ENCODE peak calls at places on chromosomes 16 and 17, in four cellular contexts. P, A, D and K are unnamed samples.

GRCh38 chr17:41168121-41168520 is at the start of gene KRTAP4-3:
- DNase-seq in P (no peak), A (no peak), D (no peak), K (no peak)

GRCh38 chr16:79334127-79334526 is 266.4 kb downstream of the MAF start:
- DNase-seq in P (no peak), A (no peak), D (no peak), K (no peak)

GRCh38 chr17:17326275-17326875 is 23.2 kb downstream of the NT5M start:
- DNase-seq in P (peak), A (no peak), D (no peak), K (no peak)

GRCh38 chr17:76515291-76515949 is 14.2 kb upstream of the RHBDF2 start:
- DNase-seq in P (peak), A (peak), D (no peak), K (no peak)

GRCh38 chr16:67673712-67674580 is 7.3 kb downstream of the C16orf86 start:
- DNase-seq in P (no peak), A (peak), D (peak), K (no peak)

GRCh38 chr16:24701521-24701951 is 27.9 kb upstream of the TNRC6A start:
- DNase-seq in P (no peak), A (no peak), D (no peak), K (no peak)

GRCh38 chr17:63601439-63602371 is 1.0 kb downstream of the TACO1 start:
- DNase-seq in P (no peak), A (no peak), D (peak), K (no peak)

GRCh38 chr16:89923640-89924297 is 627 bp downstream of the TUBB3 start:
- DNase-seq in P (peak), A (no peak), D (no peak), K (peak)

GRCh38 chr17:6548578-6549330 is 7.6 kb downstream of the PITPNM3 start:
- DNase-seq in P (no peak), A (no peak), D (no peak), K (no peak)

GRCh38 chr16:49281481-49281842 is at the start of gene CBLN1:
- DNase-seq in P (no peak), A (no peak), D (no peak), K (no peak)

GRCh38 chr16:66977341-66978113 is 10.9 kb upstream of the CES4A start:
- DNase-seq in P (peak), A (peak), D (peak), K (peak)

GRCh38 chr17:76506408-76507328 is 5.4 kb upstream of the RHBDF2 start:
- DNase-seq in P (peak), A (peak), D (peak), K (no peak)

GRCh38 chr16:11411059-11411550 is 65.8 kb downstream of the RMI2 start:
- DNase-seq in P (no peak), A (no peak), D (no peak), K (no peak)

GRCh38 chr17:59804910-59805381 is 87.8 kb downstream of the TUBD1 start:
- DNase-seq in P (no peak), A (no peak), D (no peak), K (no peak)

GRCh38 chr16:50692999-50693781 is at the start of gene NOD2:
- DNase-seq in P (no peak), A (no peak), D (no peak), K (no peak)

GRCh38 chr17:60163108-60163784 is 13.5 kb downstream of the CA4 start:
- DNase-seq in P (no peak), A (no peak), D (no peak), K (no peak)

GRCh38 chr17:48995871-48996695 is 1.1 kb upstream of the IGF2BP1 start:
- DNase-seq in P (no peak), A (no peak), D (no peak), K (no peak)

GRCh38 chr17:5219536-5219935 is 15.1 kb downstream of the SCIMP start:
- DNase-seq in P (no peak), A (no peak), D (peak), K (no peak)

GRCh38 chr17:40319651-40320550 is 10.9 kb downstream of the RARA start:
- DNase-seq in P (peak), A (no peak), D (peak), K (peak)

GRCh38 chr16:2838928-2839327 is 8.8 kb downstream of the ZG16B start:
- DNase-seq in P (no peak), A (no peak), D (peak), K (peak)

GRCh38 chr17:76678330-76678729 is 32.4 kb downstream of the MXRA7 start:
- DNase-seq in P (no peak), A (no peak), D (no peak), K (no peak)

GRCh38 chr16:55051571-55051970 is 120.9 kb downstream of the IRX5 start:
- DNase-seq in P (no peak), A (no peak), D (no peak), K (no peak)

GRCh38 chr17:70629902-70630301 is 460.6 kb downstream of the KCNJ2 start:
- DNase-seq in P (no peak), A (no peak), D (no peak), K (no peak)

GRCh38 chr17:28949185-28950016 is 1.9 kb downstream of the PHF12 start:
- DNase-seq in P (peak), A (peak), D (peak), K (no peak)

GRCh38 chr16:47311738-47312505 is 148.9 kb downstream of the ITFG1 start:
- DNase-seq in P (no peak), A (no peak), D (no peak), K (no peak)

GRCh38 chr16:67372664-67373063 is 20.6 kb downstream of the TPPP3 start:
- DNase-seq in P (no peak), A (peak), D (no peak), K (no peak)

GRCh38 chr17:81018044-81018802 is 16.7 kb upstream of the BAIAP2 start:
- DNase-seq in P (no peak), A (no peak), D (peak), K (no peak)

GRCh38 chr17:4596636-4597380 is 12.5 kb downstream of the SMTNL2 start:
- DNase-seq in P (no peak), A (no peak), D (no peak), K (no peak)

GRCh38 chr17:81403040-81403467 is 7.8 kb downstream of the BAHCC1 start:
- DNase-seq in P (no peak), A (no peak), D (no peak), K (no peak)

GRCh38 chr16:68065716-68066305 is 19.4 kb upstream of the NFATC3 start:
- DNase-seq in P (peak), A (no peak), D (no peak), K (no peak)

GRCh38 chr17:46191332-46192210 is 1.7 kb downstream of the KANSL1 start:
- DNase-seq in P (no peak), A (peak), D (no peak), K (no peak)

GRCh38 chr16:8080817-8081216 is 509.5 kb downstream of the TMEM114 start:
- DNase-seq in P (no peak), A (no peak), D (no peak), K (no peak)

GRCh38 chr17:19316756-19317358 is 45.7 kb downstream of the B9D1 start:
- DNase-seq in P (no peak), A (no peak), D (peak), K (no peak)

GRCh38 chr17:61981323-61981722 is 53.5 kb upstream of the INTS2 start:
- DNase-seq in P (no peak), A (no peak), D (no peak), K (no peak)

GRCh38 chr17:64323774-64324173 is 60.7 kb upstream of the TEX2 start:
- DNase-seq in P (no peak), A (no peak), D (no peak), K (no peak)

GRCh38 chr16:4626396-4626795 is 1.8 kb downstream of the MGRN1 start:
- DNase-seq in P (no peak), A (no peak), D (no peak), K (no peak)

GRCh38 chr16:4625617-4626159 is 1.1 kb downstream of the MGRN1 start:
- DNase-seq in P (no peak), A (no peak), D (no peak), K (no peak)

GRCh38 chr16:4623593-4623992 is 1.0 kb upstream of the MGRN1 start:
- DNase-seq in P (no peak), A (no peak), D (no peak), K (no peak)

GRCh38 chr16:4624015-4624826 is at the start of gene MGRN1:
- DNase-seq in P (peak), A (peak), D (peak), K (peak)

GRCh38 chr16:4624827-4625616 is 396 bp downstream of the MGRN1 start:
- DNase-seq in P (peak), A (peak), D (peak), K (no peak)
- TF ChIP-seq CTCF in P (no peak), A (no peak), D (no peak), K (no peak)

DNA sequence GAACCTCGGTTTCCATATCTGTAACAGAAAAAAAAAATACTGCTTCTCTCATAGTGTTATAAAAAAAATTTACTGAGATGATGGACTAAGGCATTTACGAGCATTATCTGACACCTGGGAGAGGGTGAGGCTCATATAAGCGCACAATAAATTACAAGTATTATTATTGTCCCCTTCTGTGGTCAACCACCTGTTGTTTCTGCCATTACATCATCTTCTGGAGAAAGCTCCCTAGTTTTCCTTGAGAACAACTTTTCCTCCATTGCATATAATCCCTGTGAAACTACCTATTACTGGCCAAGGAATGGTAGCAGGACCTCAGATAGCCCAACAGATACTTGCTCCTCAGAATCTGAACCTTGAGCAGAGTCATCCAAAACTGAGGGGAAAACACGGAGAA is 11.7 kb upstream of the GGA2 start:
- DNase-seq in P (no peak), A (no peak), D (no peak), K (no peak)
- H3K27ac ChIP-seq in P (no peak), A (no peak), D (no peak), K (no peak)

GRCh38 chr17:50421308-50422031 is 4.5 kb upstream of the ACSF2 start:
- DNase-seq in P (no peak), A (no peak), D (no peak), K (no peak)
- TF ChIP-seq CTCF in P (no peak), A (no peak), D (no peak), K (no peak)

GRCh38 chr17:42270175-42270545 is 6.0 kb downstream of the STAT5B start:
- DNase-seq in P (no peak), A (no peak), D (no peak), K (no peak)
- H3K27ac ChIP-seq in P (no peak), A (peak), D (peak), K (no peak)